ENCODE peak calls at places on chromosomes 2 and 18, in four cellular contexts. C, S, M and U are unnamed samples.
A peak's percentile ranks its signal among the peaks of the same experiment; 100 is the strongest.

GRCh38 chr18:35703043-35703688 is 121.6 kb downstream of the GALNT1 start:
- DNase-seq in S (no peak), C (peak; percentile 48), M (no peak), U (no peak)

GRCh38 chr2:51220606-51221005 is 188.7 kb upstream of the NRXN1 start:
- DNase-seq in C (no peak), M (no peak), S (no peak), U (no peak)

GRCh38 chr18:13379930-13380665 is 161.5 kb downstream of the LDLRAD4 start:
- DNase-seq in M (peak; percentile 22), S (no peak), C (no peak), U (peak; percentile 82)

GRCh38 chr2:10006248-10007147 is 36.9 kb upstream of the KLF11 start:
- DNase-seq in C (no peak), M (peak; percentile 83), S (peak; percentile 72), U (no peak)

GRCh38 chr2:55431982-55432627 is 12.4 kb upstream of the CCDC88A start:
- DNase-seq in C (peak; percentile 56), S (no peak), M (peak; percentile 52), U (no peak)

GRCh38 chr18:50306944-50307343 is 19.5 kb upstream of the CXXC1 start:
- DNase-seq in S (no peak), C (peak; percentile 16), M (peak; percentile 92), U (no peak)

GRCh38 chr2:240374085-240374907 is 61.2 kb upstream of the GPC1 start:
- DNase-seq in M (peak; percentile 99), S (peak; percentile 89), C (peak; percentile 93), U (no peak)

GRCh38 chr2:233831011-233831721 is 23.2 kb downstream of the HJURP start:
- DNase-seq in M (peak; percentile 17), C (no peak), S (peak; percentile 53), U (no peak)

GRCh38 chr2:150167711-150168110 is 319.8 kb downstream of the RND3 start:
- DNase-seq in M (peak; percentile 18), S (no peak), C (peak; percentile 77), U (no peak)

GRCh38 chr2:238030422-238031155 is 30.2 kb upstream of the SCLY start:
- DNase-seq in M (no peak), S (no peak), C (no peak), U (no peak)

GRCh38 chr2:19806131-19806530 is 95.7 kb downstream of the TTC32 start:
- DNase-seq in S (no peak), M (no peak), C (no peak), U (peak; percentile 67)

GRCh38 chr2:148814853-148815419 is 60.1 kb upstream of the KIF5C start:
- DNase-seq in M (peak; percentile 17), C (peak; percentile 29), S (no peak), U (no peak)

GRCh38 chr18:58668897-58669296 is 2.4 kb upstream of the MALT1 start:
- DNase-seq in S (no peak), C (peak; percentile 80), M (peak; percentile 29), U (no peak)

GRCh38 chr2:131646669-131647297 is 119.1 kb downstream of the CCDC74A start:
- DNase-seq in M (peak; percentile 59), C (no peak), S (no peak), U (no peak)

GRCh38 chr18:58788971-58789797 is 75.5 kb upstream of the ZNF532 start:
- DNase-seq in S (no peak), M (peak; percentile 67), C (peak; percentile 84), U (no peak)

GRCh38 chr2:66170681-66171234 is 264.2 kb upstream of the MEIS1 start:
- DNase-seq in M (no peak), S (no peak), C (peak; percentile 1), U (no peak)

GRCh38 chr2:62547849-62548248 is 41.9 kb upstream of the TMEM17 start:
- DNase-seq in S (no peak), M (no peak), C (no peak), U (no peak)

GRCh38 chr2:134440336-134440909 is 186.6 kb downstream of the MGAT5 start:
- DNase-seq in M (no peak), S (no peak), C (no peak), U (no peak)

GRCh38 chr2:188102881-188103280 is 188.8 kb upstream of the GULP1 start:
- DNase-seq in M (no peak), C (no peak), S (no peak), U (no peak)

DNA sequence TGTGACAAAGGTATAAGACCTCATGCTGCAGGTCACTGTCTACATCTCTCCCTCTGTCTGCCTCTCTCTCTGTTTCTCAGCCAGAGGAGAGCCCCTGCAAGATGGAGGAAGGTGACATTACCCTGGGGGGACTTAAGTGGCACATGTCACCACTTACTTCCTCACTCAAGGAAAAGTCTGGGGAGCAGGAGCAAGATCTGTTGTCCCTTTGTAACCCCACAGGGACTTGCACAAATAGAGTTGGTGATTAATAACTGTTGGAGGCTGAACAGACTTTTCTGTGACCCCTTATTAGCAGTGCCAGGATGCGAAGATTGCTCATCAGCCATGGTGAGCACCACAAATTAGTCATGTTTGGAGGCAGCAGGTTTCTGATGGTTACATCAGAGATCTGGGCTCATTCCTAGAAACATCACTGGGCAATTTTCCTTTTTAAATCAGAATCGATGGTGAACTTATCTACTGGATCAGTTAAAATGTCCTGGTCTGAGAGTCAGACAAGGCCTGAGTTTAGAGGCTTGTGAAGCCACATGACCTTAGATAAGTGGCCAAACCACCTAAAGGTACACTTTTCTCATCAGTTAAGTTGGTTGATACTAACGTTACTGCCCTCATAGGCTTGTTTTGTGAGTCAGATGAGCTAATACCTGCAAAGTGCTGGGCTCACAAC is 81.2 kb upstream of the LTBP1 start:
- DNase-seq in C (peak; percentile 96), M (peak; percentile 91), S (no peak), U (no peak)
- H3K27ac ChIP-seq in C (peak overlapping the region; percentile 91), M (peak overlapping the region; percentile 85), S (no peak overlapping the region), U (no peak overlapping the region)

GRCh38 chr2:22737144-22737543 is 647.8 kb upstream of the KLHL29 start:
- DNase-seq in S (no peak), M (no peak), C (no peak), U (no peak)
- TF ChIP-seq CTCF in S (peak; percentile 22), M (no peak), C (no peak), U (no peak)

GRCh38 chr2:239106971-239107370 is 259.1 kb downstream of the TWIST2 start:
- DNase-seq in M (no peak), C (no peak), S (no peak), U (no peak)
- H3K27ac ChIP-seq in M (no peak overlapping the region), C (no peak overlapping the region), S (no peak overlapping the region), U (no peak overlapping the region)

GRCh38 chr18:47595816-47596501 is 334.5 kb downstream of the SMAD2 start:
- DNase-seq in C (no peak), M (no peak), S (no peak), U (no peak)
- TF ChIP-seq CTCF in C (peak; percentile 29), M (peak; percentile 14), S (no peak), U (no peak)

GRCh38 chr18:8977701-8978100 is 124.8 kb upstream of the NDUFV2 start:
- DNase-seq in S (no peak), C (no peak), M (no peak), U (no peak)
- H3K27ac ChIP-seq in S (no peak overlapping the region), C (no peak overlapping the region), M (no peak overlapping the region), U (no peak overlapping the region)

DNA sequence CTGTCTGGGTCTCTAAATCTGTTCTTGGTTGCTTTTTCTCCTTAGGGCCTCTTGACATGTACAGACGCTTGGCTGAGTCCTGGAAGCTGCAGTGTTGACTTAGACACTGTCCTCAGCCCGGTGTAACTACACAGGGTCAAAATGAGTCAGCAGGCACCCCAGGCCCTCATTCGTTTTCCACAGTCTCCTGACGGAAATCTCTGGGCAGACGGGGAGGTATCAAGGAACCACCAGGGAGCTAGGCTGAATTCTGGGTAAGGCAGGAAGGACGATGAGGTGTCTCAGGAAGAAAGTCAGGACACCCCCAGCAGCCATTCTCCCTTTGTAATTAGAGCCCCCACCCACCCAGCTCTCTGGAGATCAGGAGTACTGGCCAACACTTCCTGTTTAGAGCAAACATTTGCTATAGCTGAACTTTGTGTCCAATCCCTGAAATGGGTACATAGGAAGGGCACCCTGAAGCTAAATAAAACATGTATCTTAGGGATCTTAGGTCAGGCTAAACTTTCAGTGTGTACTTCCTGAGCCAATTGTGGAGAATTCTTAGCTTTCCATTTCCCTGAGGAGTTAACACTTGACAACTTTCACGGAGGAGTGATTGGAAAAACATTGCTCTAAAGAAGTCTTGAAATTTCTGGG is 23.9 kb upstream of the EPAS1 start:
- DNase-seq in S (no peak), M (no peak), C (no peak), U (peak; percentile 87)
- TF ChIP-seq CTCF in S (no peak), M (no peak), C (no peak), U (no peak)